ENCODE peak calls at places on chromosomes 6 and 20, in nine cellular contexts. P is activated T-helper 9 cell treated with anti-CD3 and anti-CD28 coated beads, Interleukin-2, amount 50 U/mL, for 16 hours; I is hypothalamus; G is activated CD4-positive, alpha-beta T cell treated with anti-CD3 and anti-CD28 coated beads, Interleukin-2, amount 50 U/mL, for 4 hours; S is activated naive CD4-positive, alpha-beta T cell treated with anti-CD3 and anti-CD28 coated beads, Interleukin-2, amount 10 ng/mL, durations not matched to agents 7 days and 5 days; N is PC-9; Q is transverse colon; X is kidney tubule cell; O is Right ventricle myocardium inferior. T is an unnamed sample.

GRCh38 chr20:10434832-10435812 is at the start of gene SLX4IP:
- DNase-seq in P (peak), I (peak), G (peak), S (peak), N (peak), Q (peak), X (peak), O (peak), T (peak)

GRCh38 chr20:14550655-14551054 is 213.2 kb upstream of the FLRT3 start:
- DNase-seq in P (no peak), I (no peak), G (no peak), S (no peak), N (no peak), Q (no peak), X (no peak), O (no peak), T (no peak)

GRCh38 chr20:64041781-64042771 is 6.1 kb downstream of the C20orf204 start:
- DNase-seq in P (no peak), I (no peak), G (no peak), S (peak), N (no peak), Q (no peak), X (no peak), O (no peak), T (no peak)

GRCh38 chr20:61758556-61759200 is 307.0 kb downstream of the TAF4 start:
- DNase-seq in P (no peak), I (no peak), G (no peak), S (no peak), N (no peak), Q (no peak), X (no peak), O (no peak), T (no peak)

GRCh38 chr20:40564997-40565680 is 123.9 kb downstream of the MAFB start:
- DNase-seq in P (no peak), I (no peak), G (no peak), S (no peak), N (peak), Q (no peak), X (peak), O (no peak), T (no peak)

GRCh38 chr6:157124855-157125254 is 198.5 kb downstream of the TMEM242 start:
- DNase-seq in P (no peak), I (no peak), G (no peak), S (no peak), N (no peak), Q (no peak), X (no peak), O (no peak), T (no peak)

GRCh38 chr6:134230940-134231339 is 87.0 kb downstream of the SGK1 start:
- DNase-seq in P (no peak), I (no peak), G (no peak), S (no peak), N (no peak), Q (no peak), X (no peak), O (no peak), T (no peak)

GRCh38 chr6:89999154-89999553 is 104.9 kb downstream of the GJA10 start:
- DNase-seq in P (no peak), I (no peak), G (no peak), S (no peak), N (peak), Q (peak), X (peak), O (no peak), T (no peak)

GRCh38 chr6:142028527-142028926 is 104.2 kb upstream of the GJE1 start:
- DNase-seq in P (no peak), I (no peak), G (no peak), S (no peak), N (no peak), Q (no peak), X (no peak), O (no peak), T (no peak)

GRCh38 chr20:24208652-24209051 is 220.1 kb upstream of the GGTLC1 start:
- DNase-seq in P (no peak), I (no peak), G (no peak), S (no peak), N (no peak), Q (no peak), X (no peak), O (no peak), T (no peak)

GRCh38 chr20:77231-77630 is 10.2 kb upstream of the DEFB125 start:
- DNase-seq in P (no peak), I (no peak), G (no peak), S (no peak), N (no peak), Q (no peak), X (no peak), O (no peak), T (no peak)

GRCh38 chr20:6993526-6993925 is 226.0 kb downstream of the BMP2 start:
- DNase-seq in P (no peak), I (no peak), G (no peak), S (no peak), N (no peak), Q (no peak), X (peak), O (no peak), T (no peak)

GRCh38 chr6:39224523-39225182 is 4.6 kb downstream of the KCNK5 start:
- DNase-seq in P (no peak), I (no peak), G (no peak), S (no peak), N (no peak), Q (peak), X (peak), O (no peak), T (no peak)

GRCh38 chr6:137451926-137452325 is 42.3 kb downstream of the OLIG3 start:
- DNase-seq in P (no peak), I (no peak), G (no peak), S (no peak), N (no peak), Q (no peak), X (no peak), O (no peak), T (no peak)

GRCh38 chr6:52877168-52877567 is 32.3 kb downstream of the GSTA3 start:
- DNase-seq in P (no peak), I (no peak), G (no peak), S (no peak), N (peak), Q (no peak), X (peak), O (no peak), T (no peak)

GRCh38 chr6:32203435-32204267 is 11.2 kb upstream of the GPSM3 start:
- DNase-seq in P (no peak), I (no peak), G (no peak), S (no peak), N (no peak), Q (no peak), X (no peak), O (no peak), T (no peak)

GRCh38 chr20:57760698-57761412 is 51.0 kb upstream of the PMEPA1 start:
- DNase-seq in P (no peak), I (no peak), G (no peak), S (no peak), N (no peak), Q (no peak), X (no peak), O (no peak), T (no peak)

GRCh38 chr6:57068066-57068465 is 21.6 kb downstream of the KIAA1586 start:
- DNase-seq in P (no peak), I (no peak), G (no peak), S (no peak), N (no peak), Q (no peak), X (no peak), O (no peak), T (no peak)